ENCODE peak calls at places on chromosomes 11 and 22, in four cellular contexts. V, R, P and H are unnamed samples.

GRCh38 chr11:8309862-8310261 is 46.2 kb upstream of the LMO1 start:
- DNase-seq in V (no peak), P (no peak), R (no peak), H (no peak)

GRCh38 chr22:39136317-39136716 is 16.2 kb downstream of the CBX7 start:
- DNase-seq in P (no peak), R (no peak), V (no peak), H (no peak)

GRCh38 chr11:121240650-121241299 is 51.8 kb upstream of the SC5D start:
- DNase-seq in P (no peak), V (no peak), R (no peak), H (no peak)

GRCh38 chr11:9493492-9493891 is 32.7 kb downstream of the ZNF143 start:
- DNase-seq in P (no peak), V (no peak), R (no peak), H (no peak)

GRCh38 chr11:116499396-116500001 is 273.3 kb downstream of the BUD13 start:
- DNase-seq in R (peak), V (peak), P (no peak), H (peak)

GRCh38 chr11:61539009-61539408 is 30.5 kb downstream of the LRRC10B start:
- DNase-seq in P (no peak), R (no peak), V (no peak), H (no peak)

GRCh38 chr11:108538502-108538901 is 40.3 kb upstream of the POGLUT3 start:
- DNase-seq in P (no peak), R (no peak), V (no peak), H (no peak)

GRCh38 chr22:29478326-29479276 is 1.4 kb upstream of the NEFH start:
- DNase-seq in V (peak), R (no peak), P (no peak), H (peak)

GRCh38 chr11:29956076-29956556 is 60.7 kb downstream of the KCNA4 start:
- DNase-seq in V (no peak), P (no peak), R (no peak), H (no peak)

GRCh38 chr22:22431271-22432220 is 77.0 kb downstream of the ZNF280B start:
- DNase-seq in P (no peak), V (peak), R (peak), H (peak)

GRCh38 chr22:33472462-33473344 is 414.5 kb upstream of the SYN3 start:
- DNase-seq in V (no peak), R (no peak), P (peak), H (no peak)

GRCh38 chr22:25353516-25354445 is 134.3 kb downstream of the CRYBB2 start:
- DNase-seq in R (no peak), P (no peak), V (no peak), H (no peak)

GRCh38 chr11:27705873-27706820 is 5.9 kb upstream of the BDNF start:
- DNase-seq in V (peak), R (peak), P (no peak), H (peak)

GRCh38 chr11:116033931-116034553 is 529.8 kb upstream of the CADM1 start:
- DNase-seq in P (no peak), V (no peak), R (no peak), H (no peak)

GRCh38 chr11:68020575-68020974 is 9.9 kb upstream of the NDUFS8 start:
- DNase-seq in V (no peak), R (no peak), P (no peak), H (no peak)

GRCh38 chr22:30519842-30520425 is 14.4 kb upstream of the SEC14L4 start:
- DNase-seq in R (no peak), V (no peak), P (no peak), H (no peak)

GRCh38 chr22:49849161-49850020 is 4.3 kb upstream of the ZBED4 start:
- DNase-seq in V (no peak), P (no peak), R (no peak), H (no peak)

GRCh38 chr22:18976197-18976751 is 40.2 kb upstream of the PRODH start:
- DNase-seq in P (no peak), V (no peak), R (no peak), H (no peak)

GRCh38 chr22:44182591-44183588 is 2.2 kb downstream of the PARVG start:
- DNase-seq in R (no peak), V (no peak), P (no peak), H (no peak)

GRCh38 chr11:129455756-129456436 is 80.2 kb downstream of the BARX2 start:
- DNase-seq in R (no peak), P (no peak), V (no peak), H (no peak)

GRCh38 chr11:120054016-120054752 is 83.7 kb downstream of the TRIM29 start:
- DNase-seq in V (no peak), R (no peak), P (no peak), H (no peak)

GRCh38 chr11:15349413-15349812 is 234.7 kb downstream of the INSC start:
- DNase-seq in P (no peak), R (no peak), V (no peak), H (peak)

GRCh38 chr11:127843483-127844396 is 743.6 kb downstream of the ETS1 start:
- DNase-seq in V (peak), P (no peak), R (peak), H (peak)

GRCh38 chr22:28799834-28800307 is 498 bp downstream of the XBP1 start:
- DNase-seq in V (peak), R (no peak), P (no peak), H (peak)

GRCh38 chr22:41021039-41021654 is 70.0 kb downstream of the RBX1 start:
- DNase-seq in R (no peak), P (no peak), V (no peak), H (no peak)

GRCh38 chr11:21646351-21646750 is 546.5 kb upstream of the ANO5 start:
- DNase-seq in P (no peak), V (no peak), R (no peak), H (no peak)

GRCh38 chr11:114192841-114193389 is 103.3 kb upstream of the NNMT start:
- DNase-seq in P (no peak), R (no peak), V (peak), H (no peak)

GRCh38 chr11:130813638-130814037 is 102.6 kb downstream of the SNX19 start:
- DNase-seq in V (no peak), R (no peak), P (no peak), H (no peak)

GRCh38 chr11:7548659-7549283 is 35.0 kb downstream of the PPFIBP2 start:
- DNase-seq in P (no peak), R (peak), V (peak), H (peak)

GRCh38 chr11:14073821-14074529 is 111.5 kb downstream of the SPON1 start:
- DNase-seq in R (no peak), V (no peak), P (no peak), H (no peak)

GRCh38 chr11:69344570-69345145 is 50.7 kb downstream of the MYEOV start:
- DNase-seq in P (no peak), V (no peak), R (no peak), H (no peak)

GRCh38 chr11:27926056-27926455 is 181.9 kb downstream of the KIF18A start:
- DNase-seq in R (no peak), P (no peak), V (no peak), H (no peak)

GRCh38 chr11:134579709-134580634 is 167.9 kb upstream of the B3GAT1 start:
- DNase-seq in V (no peak), P (no peak), R (no peak), H (no peak)

GRCh38 chr22:44451016-44451415 is 47.0 kb downstream of the RTL6 start:
- DNase-seq in P (no peak), R (no peak), V (no peak), H (no peak)

DNA sequence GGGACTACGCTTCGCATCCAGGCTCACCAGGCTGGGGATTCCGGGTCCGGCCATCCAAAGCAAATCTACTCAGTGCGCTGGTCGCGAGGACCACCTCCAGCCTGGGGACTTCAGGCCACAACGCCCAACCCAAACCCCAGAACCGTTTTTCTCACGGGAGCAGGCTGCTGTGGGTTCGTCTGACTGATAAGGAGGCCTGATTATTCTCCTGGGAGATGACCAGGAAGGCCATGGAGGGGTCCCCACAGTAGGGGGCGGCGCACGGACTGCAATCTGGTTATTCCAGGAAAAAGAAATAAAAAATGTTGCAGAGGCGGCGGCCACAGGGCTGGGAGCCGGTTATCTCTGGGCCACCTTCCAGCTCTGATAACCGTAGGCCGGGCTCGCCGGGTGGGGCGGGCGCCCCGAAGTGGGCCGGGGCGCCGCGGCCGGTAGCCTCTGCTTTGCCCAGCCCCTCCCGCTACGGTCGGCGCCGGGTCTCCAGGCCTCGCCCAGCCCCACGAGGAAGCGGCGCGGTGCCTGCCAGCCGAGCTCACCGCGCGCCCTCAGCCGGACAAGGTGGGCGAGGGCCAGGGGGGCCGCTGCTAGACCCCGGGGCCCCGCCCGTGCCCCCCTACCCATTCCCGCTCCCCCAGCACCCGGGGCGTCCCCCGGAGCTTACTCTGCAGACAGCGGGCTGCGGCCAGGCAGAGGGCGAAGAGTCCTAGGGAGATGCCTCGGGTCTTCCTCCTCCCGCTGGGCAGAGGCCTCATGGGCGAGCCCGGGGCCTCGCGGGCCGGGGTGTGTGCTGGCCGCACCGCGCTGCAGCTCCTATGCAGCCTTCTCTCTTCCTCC is 450 bp downstream of the VSTM5 start:
- DNase-seq in V (peak), P (no peak), R (no peak), H (no peak)
- TF ChIP-seq TARDBP in V (no peak), P (no peak), R (no peak), H (no peak)

GRCh38 chr11:88414385-88414861 is 76.9 kb upstream of the CTSC start:
- DNase-seq in R (no peak), V (peak), P (no peak), H (peak)
- TF ChIP-seq TARDBP in R (no peak), V (no peak), P (no peak), H (no peak)

GRCh38 chr11:42251984-42252383 is 792.5 kb upstream of the LRRC4C start:
- DNase-seq in R (no peak), P (no peak), V (no peak), H (no peak)

GRCh38 chr11:42253156-42253555 is 793.7 kb upstream of the LRRC4C start:
- DNase-seq in R (no peak), P (no peak), V (no peak), H (no peak)

GRCh38 chr11:42249401-42249800 is 789.9 kb upstream of the LRRC4C start:
- DNase-seq in R (no peak), P (no peak), V (no peak), H (no peak)

GRCh38 chr11:42244376-42244775 is 784.9 kb upstream of the LRRC4C start:
- DNase-seq in V (no peak), R (no peak), P (no peak), H (no peak)

GRCh38 chr11:42249956-42250355 is 790.5 kb upstream of the LRRC4C start:
- DNase-seq in R (no peak), P (no peak), V (no peak), H (no peak)
- TF ChIP-seq TARDBP in R (no peak), P (no peak), V (no peak), H (no peak)

GRCh38 chr11:94020777-94021615 is at the start of gene HEPHL1:
- DNase-seq in V (no peak), R (no peak), P (no peak), H (no peak)
- TF ChIP-seq TARDBP in V (no peak), R (no peak), P (no peak), H (no peak)

GRCh38 chr11:102389253-102389652 is 42.2 kb downstream of the BIRC2 start:
- DNase-seq in V (no peak), R (no peak), P (no peak), H (no peak)
- TF ChIP-seq TARDBP in V (no peak), R (no peak), P (no peak), H (no peak)

GRCh38 chr11:117849781-117850414 is 25.4 kb upstream of the FXYD2 start:
- DNase-seq in P (no peak), V (no peak), R (no peak), H (no peak)

GRCh38 chr11:117855452-117855851 is 21.0 kb downstream of the FXYD6 start:
- DNase-seq in R (no peak), P (no peak), V (no peak), H (no peak)

GRCh38 chr11:117852309-117852708 is 24.1 kb downstream of the FXYD6 start:
- DNase-seq in V (no peak), P (no peak), R (no peak), H (no peak)

GRCh38 chr11:117851852-117852251 is 24.6 kb downstream of the FXYD6 start:
- DNase-seq in P (no peak), V (no peak), R (no peak), H (no peak)

DNA sequence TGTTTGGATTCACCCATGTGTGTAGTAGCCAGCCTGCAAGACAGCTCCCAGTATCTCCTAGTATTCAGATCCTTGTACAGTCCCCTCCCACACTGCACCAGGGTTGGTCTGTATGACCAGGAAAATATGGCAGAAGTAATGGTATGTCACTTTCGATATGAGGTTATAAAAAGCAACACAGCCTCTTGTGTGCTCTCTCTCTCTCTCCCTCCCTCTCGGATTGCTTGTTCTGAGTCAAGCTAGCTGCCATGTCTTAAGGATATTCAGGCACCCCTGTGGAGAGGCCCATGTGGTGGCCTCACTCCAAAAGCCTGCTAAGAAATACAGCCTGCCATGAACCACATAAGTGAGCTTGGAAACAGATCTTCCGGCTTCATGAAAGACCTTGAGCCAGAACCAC is 25.4 kb downstream of the FXYD6 start:
- DNase-seq in R (no peak), P (no peak), V (no peak), H (no peak)
- TF ChIP-seq TARDBP in R (no peak), P (no peak), V (no peak), H (no peak)

GRCh38 chr11:47667135-47667534 is 24.8 kb upstream of the MTCH2 start:
- DNase-seq in V (no peak), R (no peak), P (no peak), H (no peak)

GRCh38 chr11:47672283-47672730 is 29.9 kb upstream of the MTCH2 start:
- DNase-seq in V (peak), R (no peak), P (no peak), H (no peak)

GRCh38 chr11:47667555-47667954 is 25.2 kb upstream of the MTCH2 start:
- DNase-seq in V (no peak), R (no peak), P (no peak), H (no peak)

GRCh38 chr11:47668665-47669064 is 26.3 kb upstream of the MTCH2 start:
- DNase-seq in P (no peak), V (no peak), R (peak), H (no peak)

GRCh38 chr11:47669856-47670255 is 27.5 kb upstream of the MTCH2 start:
- DNase-seq in R (no peak), P (no peak), V (no peak), H (no peak)
- TF ChIP-seq TARDBP in R (no peak), P (no peak), V (no peak), H (no peak)

GRCh38 chr22:36332623-36333331 is 55.0 kb downstream of the MYH9 start:
- DNase-seq in R (no peak), V (peak), P (peak), H (no peak)

GRCh38 chr22:36333632-36334031 is 54.1 kb downstream of the MYH9 start:
- DNase-seq in R (no peak), P (no peak), V (no peak), H (no peak)

GRCh38 chr22:36331306-36331911 is 56.4 kb downstream of the MYH9 start:
- DNase-seq in R (peak), P (peak), V (peak), H (peak)

GRCh38 chr22:36330655-36331305 is 57.0 kb downstream of the MYH9 start:
- DNase-seq in P (no peak), R (no peak), V (peak), H (no peak)

GRCh38 chr22:36331912-36332622 is 55.7 kb downstream of the MYH9 start:
- DNase-seq in R (no peak), P (peak), V (no peak), H (no peak)
- TF ChIP-seq TARDBP in R (no peak), P (no peak), V (no peak), H (no peak)